ENCODE peak calls at places on chromosomes 2 and 18, in five cellular contexts. Z, B, R, A and M are unnamed samples. For H3K4me1, the result is how much of the 10 kb centered on the place peaks cover.

GRCh38 chr2:233406865-233407264 is 52.6 kb downstream of the DGKD start:
- DNase-seq in A (no peak), R (no peak), Z (no peak), B (no peak), M (no peak)

GRCh38 chr18:73136134-73136533 is 268.3 kb upstream of the NETO1 start:
- DNase-seq in A (no peak), Z (peak), R (no peak), B (no peak), M (no peak)

GRCh38 chr2:239227661-239228371 is 173.0 kb downstream of the HDAC4 start:
- DNase-seq in R (no peak), Z (no peak), A (no peak), B (no peak), M (no peak)

GRCh38 chr18:63160172-63160995 is 159.2 kb downstream of the BCL2 start:
- DNase-seq in B (no peak), A (no peak), R (no peak), Z (no peak), M (no peak)

GRCh38 chr2:217289909-217290283 is 430.0 kb upstream of the TNP1 start:
- DNase-seq in Z (peak), A (no peak), R (no peak), B (no peak), M (no peak)

GRCh38 chr18:6078877-6079276 is 183.6 kb upstream of the TMEM200C start:
- DNase-seq in R (no peak), B (no peak), Z (no peak), A (no peak), M (no peak)

GRCh38 chr18:11387880-11388279 is 221.5 kb upstream of the SLC35G4 start:
- DNase-seq in B (no peak), A (peak), Z (peak), R (no peak), M (no peak)

GRCh38 chr2:71927757-71928715 is 219.6 kb downstream of the CYP26B1 start:
- DNase-seq in A (no peak), R (no peak), Z (no peak), B (no peak), M (peak)

GRCh38 chr2:237486819-237487448 is at the start of gene MLPH:
- DNase-seq in B (peak), Z (peak), A (no peak), R (peak), M (peak)

GRCh38 chr2:60742419-60742818 is 13.6 kb upstream of the PAPOLG start:
- DNase-seq in B (no peak), A (no peak), R (no peak), Z (no peak), M (no peak)

GRCh38 chr2:224357098-224357901 is 44.6 kb downstream of the FAM124B start:
- DNase-seq in A (peak), B (no peak), Z (peak), R (peak), M (no peak)

GRCh38 chr2:25996844-25997243 is 14.5 kb upstream of the KIF3C start:
- DNase-seq in B (no peak), A (no peak), R (no peak), Z (no peak), M (no peak)

GRCh38 chr18:21073180-21073579 is 38.4 kb downstream of the ROCK1 start:
- DNase-seq in A (no peak), Z (no peak), R (no peak), B (no peak), M (no peak)

GRCh38 chr2:27408601-27409320 is 630 bp downstream of the PPM1G start:
- DNase-seq in B (no peak), A (peak), R (no peak), Z (no peak), M (no peak)

GRCh38 chr18:33652645-33653044 is 74.6 kb downstream of the ASXL3 start:
- DNase-seq in R (no peak), B (no peak), Z (no peak), A (no peak), M (no peak)

GRCh38 chr18:26228562-26229260 is 2.5 kb downstream of the TAF4B start:
- DNase-seq in B (no peak), Z (no peak), R (no peak), A (no peak), M (no peak)

GRCh38 chr2:231693956-231694355 is 14.4 kb upstream of the PTMA start:
- DNase-seq in R (no peak), A (no peak), B (no peak), Z (no peak), M (no peak)

GRCh38 chr2:85064927-85065630 is 68.1 kb upstream of the TCF7L1 start:
- DNase-seq in B (no peak), Z (no peak), R (no peak), A (no peak), M (no peak)

GRCh38 chr18:77749189-77749588 is 499.5 kb downstream of the GALR1 start:
- DNase-seq in B (no peak), Z (no peak), R (no peak), A (no peak), M (no peak)

GRCh38 chr2:201909961-201910361 is 103.6 kb downstream of the CDK15 start:
- DNase-seq in B (no peak), Z (peak), R (no peak), A (no peak), M (no peak)

GRCh38 chr2:57740905-57741304 is 305.7 kb upstream of the VRK2 start:
- DNase-seq in B (no peak), A (no peak), Z (no peak), R (no peak), M (no peak)

GRCh38 chr2:111200333-111200879 is 79.7 kb downstream of the BCL2L11 start:
- DNase-seq in A (no peak), B (no peak), Z (no peak), R (no peak), M (no peak)

GRCh38 chr2:103656558-103656957 is 894.7 kb downstream of the TMEM182 start:
- DNase-seq in A (no peak), R (no peak), Z (peak), B (no peak), M (no peak)

DNA sequence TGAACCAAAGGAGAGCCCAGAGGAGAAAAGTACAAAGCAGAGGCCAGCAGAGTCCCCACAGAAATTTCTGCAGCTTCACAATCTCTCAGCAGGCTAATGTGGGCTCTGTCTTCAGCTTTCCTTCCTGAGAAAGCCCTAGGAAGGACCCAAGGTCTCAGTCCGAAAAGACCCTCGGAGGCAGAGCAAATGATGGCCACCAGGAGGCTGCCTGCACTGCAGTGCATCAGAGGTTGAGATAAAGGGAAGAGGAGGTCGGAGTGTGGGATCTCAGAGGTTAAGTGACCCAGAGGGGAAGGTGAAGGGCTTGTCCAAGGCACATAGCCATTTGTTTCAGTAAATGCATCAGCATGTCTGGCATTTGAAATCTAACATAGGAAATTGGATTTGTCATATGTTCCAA is 299.1 kb upstream of the SLC14A2 start:
- DNase-seq in R (no peak), Z (no peak), A (no peak), B (no peak), M (no peak)
- H3K4me1 ChIP-seq in R (under half), Z (under half), A (under half), B (under half), M (under half)

GRCh38 chr2:134240061-134240460 is 13.8 kb upstream of the MGAT5 start:
- DNase-seq in A (no peak), B (no peak), R (no peak), Z (no peak), M (no peak)
- H3K4me1 ChIP-seq in A (under half), B (under half), R (under half), Z (under half), M (under half)

GRCh38 chr2:68774569-68775271 is 40.1 kb downstream of the ARHGAP25 start:
- DNase-seq in R (peak), B (peak), Z (no peak), A (peak), M (peak)

GRCh38 chr2:68775272-68775847 is 40.7 kb downstream of the ARHGAP25 start:
- DNase-seq in A (no peak), Z (no peak), R (no peak), B (no peak), M (no peak)

GRCh38 chr2:68776124-68776523 is 41.5 kb downstream of the ARHGAP25 start:
- DNase-seq in R (no peak), B (no peak), A (no peak), Z (no peak), M (no peak)

GRCh38 chr2:68784191-68784590 is 49.6 kb downstream of the ARHGAP25 start:
- DNase-seq in R (no peak), A (no peak), B (no peak), Z (no peak), M (no peak)

GRCh38 chr2:68779595-68779994 is 45.0 kb downstream of the ARHGAP25 start:
- DNase-seq in B (no peak), Z (no peak), R (no peak), A (no peak), M (no peak)
- H3K4me1 ChIP-seq in B (under half), Z (under half), R (under half), A (under half), M (under half)

DNA sequence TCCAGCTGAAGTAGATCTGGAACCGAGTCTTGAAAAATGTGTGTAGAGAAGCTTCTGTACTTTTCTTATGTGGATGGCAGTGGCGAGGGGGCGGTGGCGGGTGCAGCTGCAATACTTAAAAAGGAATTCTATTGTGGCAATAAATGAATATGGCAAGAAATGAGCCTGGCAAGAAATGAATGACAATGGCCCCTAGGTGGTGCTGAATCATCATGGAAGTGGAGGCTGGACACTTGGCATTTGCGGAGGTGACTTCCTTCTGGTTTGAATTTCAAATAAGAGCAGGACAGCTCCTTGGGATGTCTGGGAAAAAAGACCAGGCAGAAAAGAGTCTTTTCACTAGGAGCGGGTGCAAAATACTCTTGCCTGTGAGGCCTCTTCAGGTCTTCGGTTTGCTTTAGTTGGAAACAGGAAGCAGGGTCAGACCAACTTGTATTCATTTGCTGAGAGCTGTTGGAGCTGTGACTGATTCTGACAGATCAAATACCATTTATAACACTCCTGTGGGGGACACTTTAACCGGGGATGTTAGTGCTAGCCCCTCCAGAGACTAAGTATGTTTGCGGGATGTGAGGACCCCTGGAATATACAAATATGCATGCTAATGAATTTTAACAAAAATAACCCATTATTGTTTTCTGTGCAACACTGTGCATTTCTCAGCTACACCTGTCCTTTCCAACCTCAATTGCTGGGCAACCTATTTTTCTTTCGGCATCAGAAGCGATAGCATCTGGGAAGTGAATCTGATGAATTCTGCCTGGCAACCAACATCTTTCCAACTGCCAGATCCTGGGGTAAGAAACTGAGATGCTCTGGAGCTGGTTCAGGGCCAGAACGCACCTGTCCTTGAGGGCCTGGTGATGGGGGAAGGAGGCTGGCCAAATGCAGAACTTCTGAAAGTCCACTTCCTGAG is 35.4 kb downstream of the FASTKD2 start:
- DNase-seq in B (peak), A (peak), R (peak), Z (peak), M (peak)
- H3K4me1 ChIP-seq in B (under half), A (under half), R (under half), Z (under half), M (under half)

GRCh38 chr18:8044004-8044403 is 476.9 kb downstream of the PTPRM start:
- DNase-seq in Z (no peak), R (no peak), A (no peak), B (no peak), M (no peak)
- H3K4me1 ChIP-seq in Z (under half), R (under half), A (under half), B (under half), M (under half)

GRCh38 chr2:127104881-127105655 is 1.9 kb downstream of the BIN1 start:
- DNase-seq in A (peak), R (peak), Z (peak), B (no peak), M (no peak)
- H3K4me1 ChIP-seq in A (under half), R (under half), Z (half or more), B (under half), M (under half)